ENCODE peak calls at places on chromosomes 11 and 22, in ten cellular contexts. P, B, U, N, R, J, K, S, D and O are unnamed samples.

GRCh38 chr22:26646158-26646557 is 11.2 kb upstream of the MIAT start:
- DNase-seq in P (no peak), B (no peak), U (no peak), N (no peak), R (no peak), J (peak), K (no peak), S (no peak), D (no peak), O (no peak)

GRCh38 chr11:119800171-119800570 is 71.2 kb upstream of the NECTIN1 start:
- DNase-seq in P (no peak), B (no peak), U (no peak), N (no peak), R (no peak), J (no peak), K (no peak), S (no peak), D (no peak), O (no peak)

GRCh38 chr11:123054301-123055065 is 7.5 kb downstream of the HSPA8 start:
- DNase-seq in P (peak), B (no peak), U (peak), N (peak), R (no peak), J (peak), K (peak), S (no peak), D (peak), O (no peak)

GRCh38 chr22:49812838-49813237 is 14.8 kb downstream of the BRD1 start:
- DNase-seq in P (no peak), B (no peak), U (no peak), N (no peak), R (no peak), J (peak), K (no peak), S (no peak), D (no peak), O (no peak)

GRCh38 chr11:57800444-57801184 is 39.0 kb downstream of the CTNND1 start:
- DNase-seq in P (peak), B (no peak), U (peak), N (peak), R (peak), J (peak), K (peak), S (no peak), D (peak), O (peak)

GRCh38 chr11:113773092-113773415 is 438 bp downstream of the ZW10 start:
- DNase-seq in P (peak), B (no peak), U (no peak), N (peak), R (peak), J (peak), K (no peak), S (no peak), D (no peak), O (no peak)

GRCh38 chr11:19013181-19013857 is 47.2 kb downstream of the MRGPRX2 start:
- DNase-seq in P (no peak), B (no peak), U (no peak), N (no peak), R (no peak), J (no peak), K (peak), S (no peak), D (no peak), O (no peak)

GRCh38 chr11:120280566-120281160 is 40.7 kb downstream of the POU2F3 start:
- DNase-seq in P (no peak), B (no peak), U (no peak), N (no peak), R (no peak), J (no peak), K (no peak), S (no peak), D (no peak), O (no peak)

GRCh38 chr22:43136255-43136654 is 6.9 kb downstream of the MCAT start:
- DNase-seq in P (peak), B (no peak), U (no peak), N (peak), R (no peak), J (peak), K (peak), S (no peak), D (no peak), O (no peak)

GRCh38 chr11:83355406-83355805 is 69.2 kb upstream of the CCDC90B start:
- DNase-seq in P (no peak), B (no peak), U (no peak), N (no peak), R (no peak), J (no peak), K (no peak), S (no peak), D (no peak), O (no peak)

GRCh38 chr22:41446057-41446501 is 522 bp downstream of the TOB2 start:
- DNase-seq in P (no peak), B (no peak), U (peak), N (no peak), R (peak), J (no peak), K (no peak), S (peak), D (no peak), O (no peak)

GRCh38 chr22:19183216-19183615 is 4.7 kb upstream of the SLC25A1 start:
- DNase-seq in P (no peak), B (no peak), U (no peak), N (no peak), R (no peak), J (no peak), K (no peak), S (no peak), D (no peak), O (no peak)

GRCh38 chr11:77107950-77108349 is 5.3 kb downstream of the OMP start:
- DNase-seq in P (no peak), B (no peak), U (no peak), N (peak), R (peak), J (peak), K (peak), S (peak), D (peak), O (peak)

GRCh38 chr22:49294656-49295464 is 532.8 kb downstream of the BRD1 start:
- DNase-seq in P (no peak), B (no peak), U (no peak), N (no peak), R (no peak), J (no peak), K (no peak), S (no peak), D (no peak), O (no peak)

GRCh38 chr11:86577663-86578636 is 94.5 kb downstream of the ME3 start:
- DNase-seq in P (no peak), B (peak), U (no peak), N (peak), R (peak), J (peak), K (peak), S (peak), D (peak), O (no peak)

GRCh38 chr11:121953122-121953521 is 162.9 kb downstream of the BLID start:
- DNase-seq in P (no peak), B (no peak), U (no peak), N (no peak), R (no peak), J (no peak), K (no peak), S (no peak), D (no peak), O (no peak)

GRCh38 chr11:58573451-58574104 is 2.1 kb downstream of the LPXN start:
- DNase-seq in P (peak), B (peak), U (no peak), N (peak), R (peak), J (peak), K (peak), S (peak), D (peak), O (no peak)

GRCh38 chr22:31193092-31193491 is 19.0 kb upstream of the LIMK2 start:
- DNase-seq in P (no peak), B (no peak), U (no peak), N (no peak), R (no peak), J (no peak), K (no peak), S (no peak), D (no peak), O (no peak)

GRCh38 chr22:47396515-47396914 is 634.1 kb downstream of the TBC1D22A start:
- DNase-seq in P (no peak), B (peak), U (no peak), N (no peak), R (no peak), J (no peak), K (no peak), S (no peak), D (no peak), O (no peak)

GRCh38 chr11:88603499-88603898 is 266.0 kb upstream of the CTSC start:
- DNase-seq in P (no peak), B (no peak), U (no peak), N (peak), R (no peak), J (peak), K (no peak), S (no peak), D (no peak), O (no peak)

GRCh38 chr11:13717331-13717730 is 48.9 kb downstream of the FAR1 start:
- DNase-seq in P (no peak), B (no peak), U (no peak), N (peak), R (no peak), J (peak), K (peak), S (no peak), D (peak), O (peak)

GRCh38 chr22:45878051-45878764 is 98.8 kb downstream of the WNT7B start:
- DNase-seq in P (no peak), B (peak), U (no peak), N (no peak), R (no peak), J (no peak), K (no peak), S (no peak), D (no peak), O (no peak)

GRCh38 chr11:27209562-27210005 is 153.4 kb downstream of the CCDC34 start:
- DNase-seq in P (no peak), B (peak), U (no peak), N (peak), R (peak), J (peak), K (peak), S (no peak), D (no peak), O (peak)

GRCh38 chr22:47188337-47189055 is 426.0 kb downstream of the TBC1D22A start:
- DNase-seq in P (no peak), B (no peak), U (no peak), N (no peak), R (no peak), J (no peak), K (no peak), S (no peak), D (no peak), O (no peak)

GRCh38 chr11:4916581-4916980 is 2.6 kb downstream of the OR51G2 start:
- DNase-seq in P (no peak), B (no peak), U (no peak), N (no peak), R (no peak), J (no peak), K (no peak), S (no peak), D (no peak), O (no peak)

GRCh38 chr22:32744560-32744959 is 56.9 kb upstream of the TIMP3 start:
- DNase-seq in P (no peak), B (no peak), U (no peak), N (no peak), R (no peak), J (no peak), K (no peak), S (no peak), D (no peak), O (no peak)

GRCh38 chr11:104694259-104695070 is 203.8 kb downstream of the CASP12 start:
- DNase-seq in P (no peak), B (no peak), U (no peak), N (peak), R (no peak), J (peak), K (no peak), S (no peak), D (peak), O (peak)

GRCh38 chr22:45200862-45201511 is 37.3 kb downstream of the NUP50 start:
- DNase-seq in P (no peak), B (no peak), U (no peak), N (peak), R (no peak), J (peak), K (no peak), S (no peak), D (peak), O (no peak)

GRCh38 chr22:24845036-24845918 is 39.3 kb downstream of the SGSM1 start:
- DNase-seq in P (no peak), B (no peak), U (no peak), N (no peak), R (no peak), J (peak), K (peak), S (peak), D (no peak), O (no peak)

GRCh38 chr22:26008587-26008986 is 160.7 kb upstream of the SEZ6L start:
- DNase-seq in P (no peak), B (no peak), U (no peak), N (no peak), R (no peak), J (no peak), K (no peak), S (no peak), D (no peak), O (no peak)

GRCh38 chr22:40712311-40712710 is 33.0 kb downstream of the MCHR1 start:
- DNase-seq in P (no peak), B (no peak), U (no peak), N (no peak), R (no peak), J (no peak), K (no peak), S (no peak), D (no peak), O (no peak)

GRCh38 chr11:14687456-14687855 is 43.9 kb downstream of the PDE3B start:
- DNase-seq in P (no peak), B (no peak), U (no peak), N (no peak), R (no peak), J (no peak), K (no peak), S (no peak), D (no peak), O (no peak)

GRCh38 chr11:111675891-111676290 is 73.6 kb downstream of the SIK2 start:
- DNase-seq in P (no peak), B (no peak), U (no peak), N (no peak), R (no peak), J (no peak), K (no peak), S (no peak), D (no peak), O (no peak)

GRCh38 chr11:8265681-8266241 is 2.1 kb upstream of the LMO1 start:
- DNase-seq in P (no peak), B (peak), U (no peak), N (no peak), R (no peak), J (peak), K (no peak), S (no peak), D (no peak), O (no peak)

GRCh38 chr11:130451261-130452019 is 3.0 kb downstream of the ADAMTS15 start:
- DNase-seq in P (no peak), B (no peak), U (no peak), N (peak), R (peak), J (peak), K (no peak), S (no peak), D (no peak), O (no peak)

GRCh38 chr11:83035070-83035854 is 36.4 kb downstream of the RAB30 start:
- DNase-seq in P (peak), B (no peak), U (no peak), N (peak), R (no peak), J (peak), K (no peak), S (no peak), D (no peak), O (no peak)

GRCh38 chr11:71452354-71453020 is 516 bp upstream of the NADSYN1 start:
- DNase-seq in P (peak), B (peak), U (no peak), N (peak), R (peak), J (peak), K (no peak), S (no peak), D (no peak), O (no peak)

GRCh38 chr11:8289426-8290047 is 25.9 kb upstream of the LMO1 start:
- DNase-seq in P (no peak), B (no peak), U (peak), N (no peak), R (peak), J (no peak), K (no peak), S (no peak), D (no peak), O (no peak)

GRCh38 chr11:65651589-65652510 is 10.9 kb downstream of the RELA start:
- DNase-seq in P (no peak), B (peak), U (no peak), N (peak), R (peak), J (peak), K (no peak), S (peak), D (no peak), O (peak)

GRCh38 chr11:44221992-44222391 is 87.9 kb downstream of the ALX4 start:
- DNase-seq in P (no peak), B (no peak), U (no peak), N (no peak), R (no peak), J (peak), K (no peak), S (no peak), D (no peak), O (no peak)

GRCh38 chr11:44226472-44226871 is 83.5 kb downstream of the ALX4 start:
- DNase-seq in P (no peak), B (no peak), U (no peak), N (no peak), R (no peak), J (no peak), K (no peak), S (no peak), D (no peak), O (no peak)

GRCh38 chr11:44226945-44227344 is 83.0 kb downstream of the ALX4 start:
- DNase-seq in P (no peak), B (no peak), U (no peak), N (no peak), R (no peak), J (no peak), K (no peak), S (no peak), D (no peak), O (no peak)

GRCh38 chr11:44223261-44223660 is 86.7 kb downstream of the ALX4 start:
- DNase-seq in P (no peak), B (no peak), U (no peak), N (no peak), R (no peak), J (peak), K (no peak), S (no peak), D (no peak), O (no peak)

DNA sequence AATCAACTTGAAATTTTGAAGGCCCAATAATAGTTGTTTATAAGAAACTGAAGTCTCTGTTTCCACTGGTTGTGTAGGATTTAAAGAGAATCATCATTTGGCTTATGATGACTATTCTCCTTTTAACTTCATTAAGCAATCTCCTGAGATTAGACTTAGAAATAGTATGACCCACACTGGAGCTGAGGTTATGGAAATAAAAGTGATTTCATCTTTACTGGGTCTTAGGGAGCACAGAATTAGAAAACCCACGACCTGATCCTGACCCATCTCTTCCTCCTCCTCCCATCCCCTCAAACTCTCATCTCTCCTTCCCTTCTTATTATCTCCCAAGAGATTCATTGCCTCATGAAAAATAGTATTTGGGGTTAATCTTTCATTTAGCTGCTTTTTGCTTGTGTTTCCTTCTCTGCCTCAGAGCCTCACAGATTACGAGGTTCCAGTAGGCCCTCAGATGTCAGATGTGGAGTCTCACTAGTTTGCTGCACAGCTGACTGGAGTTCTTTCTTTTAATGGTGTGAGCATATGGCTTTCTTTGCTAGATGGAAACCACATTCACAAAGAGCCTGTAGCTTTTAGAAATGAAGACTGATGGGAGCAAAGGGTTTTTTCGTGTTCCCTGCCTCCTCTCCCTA is 85.0 kb downstream of the ALX4 start:
- DNase-seq in P (no peak), B (no peak), U (no peak), N (no peak), R (no peak), J (peak), K (no peak), S (no peak), D (no peak), O (no peak)
- H3K27ac ChIP-seq in P (no peak), B (no peak), U (no peak), N (no peak), R (no peak), J (no peak), K (no peak), S (no peak), D (no peak), O (no peak)

GRCh38 chr22:27867114-27867957 is 51.7 kb downstream of the PITPNB start:
- DNase-seq in P (no peak), B (no peak), U (no peak), N (no peak), R (no peak), J (peak), K (peak), S (no peak), D (no peak), O (no peak)

GRCh38 chr22:27867958-27868737 is 50.9 kb downstream of the PITPNB start:
- DNase-seq in P (no peak), B (no peak), U (no peak), N (no peak), R (no peak), J (no peak), K (no peak), S (no peak), D (no peak), O (no peak)

GRCh38 chr22:27870234-27871191 is 48.5 kb downstream of the PITPNB start:
- DNase-seq in P (no peak), B (no peak), U (no peak), N (no peak), R (no peak), J (no peak), K (no peak), S (no peak), D (no peak), O (no peak)

GRCh38 chr22:27866136-27867091 is 52.6 kb downstream of the PITPNB start:
- DNase-seq in P (no peak), B (no peak), U (no peak), N (peak), R (no peak), J (peak), K (peak), S (peak), D (peak), O (peak)

DNA sequence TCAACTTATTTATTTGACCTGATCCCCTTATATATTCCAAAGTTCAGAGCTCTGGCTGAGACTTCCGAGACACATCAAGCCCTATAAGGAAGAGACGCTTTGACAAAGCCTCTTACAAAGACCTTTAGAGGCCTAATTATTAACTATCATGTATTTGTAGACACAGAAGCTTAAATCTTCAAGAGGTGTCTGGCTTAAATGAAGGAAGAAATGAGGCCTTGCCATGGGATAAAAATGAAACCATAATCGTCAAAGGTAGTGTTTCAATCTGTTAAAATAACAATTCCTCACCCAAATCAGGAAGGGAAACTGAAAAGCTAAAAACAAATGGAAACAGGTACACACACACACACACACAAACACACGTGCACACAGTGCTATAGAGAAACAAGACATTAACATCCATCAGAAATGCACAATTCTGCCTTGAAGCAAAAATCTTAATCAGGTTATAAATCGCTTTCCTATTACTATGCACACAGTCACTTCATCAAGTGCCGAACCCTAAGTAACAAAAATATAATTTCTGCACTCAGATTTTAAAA is 50.2 kb downstream of the PITPNB start:
- DNase-seq in P (no peak), B (no peak), U (no peak), N (no peak), R (no peak), J (no peak), K (no peak), S (no peak), D (no peak), O (no peak)
- H3K27ac ChIP-seq in P (no peak), B (peak), U (no peak), N (peak), R (peak), J (peak), K (peak), S (peak), D (no peak), O (no peak)

GRCh38 chr22:36305813-36306212 is 52.9 kb downstream of the APOL1 start:
- DNase-seq in P (no peak), B (no peak), U (no peak), N (no peak), R (no peak), J (no peak), K (no peak), S (no peak), D (no peak), O (no peak)
- H3K27ac ChIP-seq in P (no peak), B (no peak), U (no peak), N (no peak), R (no peak), J (no peak), K (no peak), S (no peak), D (peak), O (no peak)

GRCh38 chr11:60720460-60720859 is 4.1 kb upstream of the MS4A18 start:
- DNase-seq in P (no peak), B (no peak), U (no peak), N (no peak), R (no peak), J (no peak), K (no peak), S (no peak), D (no peak), O (no peak)

GRCh38 chr11:60718524-60719316 is 5.8 kb upstream of the MS4A18 start:
- DNase-seq in P (no peak), B (no peak), U (no peak), N (no peak), R (peak), J (no peak), K (no peak), S (no peak), D (no peak), O (no peak)

GRCh38 chr11:60719406-60719805 is 5.1 kb upstream of the MS4A18 start:
- DNase-seq in P (no peak), B (no peak), U (no peak), N (no peak), R (peak), J (no peak), K (no peak), S (no peak), D (no peak), O (no peak)

GRCh38 chr11:60717956-60718355 is 6.6 kb upstream of the MS4A18 start:
- DNase-seq in P (no peak), B (no peak), U (no peak), N (no peak), R (no peak), J (no peak), K (no peak), S (no peak), D (no peak), O (no peak)
- H3K27ac ChIP-seq in P (no peak), B (no peak), U (no peak), N (no peak), R (peak), J (no peak), K (no peak), S (no peak), D (no peak), O (no peak)